ENCODE peak calls at places on chromosome 1, in nine cellular contexts. H is CD8-positive, alpha-beta memory T cell; D is heart right ventricle; U is colonic mucosa; Q is Panc1; J is tibial artery; G is PC-3; A is adrenal gland; Z is pancreas. O is an unnamed sample.

GRCh38 chr1:166980818-166981217 is 5.5 kb upstream of the ILDR2 start:
- DNase-seq in D (no peak), G (peak; percentile 15), U (no peak), H (no peak), Z (no peak), J (no peak), Q (no peak), A (no peak), O (no peak)

GRCh38 chr1:63621698-63622097 is 28.5 kb downstream of the PGM1 start:
- DNase-seq in Z (no peak), G (no peak), Q (no peak), J (no peak), U (no peak), D (peak; percentile 16), H (no peak), A (peak; percentile 30), O (no peak)

GRCh38 chr1:195820925-195821324 is 787.3 kb downstream of the KCNT2 start:
- DNase-seq in J (no peak), A (no peak), D (no peak), G (no peak), H (no peak), U (no peak), Z (no peak), Q (no peak), O (no peak)

GRCh38 chr1:175833502-175833901 is 90.1 kb upstream of the TNR start:
- DNase-seq in D (no peak), A (no peak), U (no peak), H (no peak), J (no peak), G (no peak), Q (no peak), Z (no peak), O (no peak)

GRCh38 chr1:81681570-81681969 is 119.2 kb upstream of the ADGRL2 start:
- DNase-seq in Z (no peak), H (no peak), A (no peak), Q (no peak), G (peak; percentile 87), U (no peak), J (no peak), D (no peak), O (no peak)

GRCh38 chr1:181551249-181551648 is 67.9 kb downstream of the CACNA1E start:
- DNase-seq in U (peak; percentile 37), Q (no peak), D (no peak), H (no peak), A (no peak), Z (no peak), J (no peak), G (no peak), O (no peak)

GRCh38 chr1:63693956-63694607 is 79.7 kb upstream of the ROR1 start:
- DNase-seq in U (no peak), D (no peak), G (peak; percentile 19), A (no peak), Z (no peak), Q (no peak), J (no peak), H (no peak), O (no peak)

GRCh38 chr1:32984090-32984828 is 19.6 kb upstream of the RNF19B start:
- DNase-seq in Q (no peak), D (no peak), Z (no peak), G (no peak), H (peak; percentile 23), A (no peak), J (no peak), U (no peak), O (no peak)

GRCh38 chr1:194717941-194718340 is 1531.5 kb upstream of the B3GALT2 start:
- DNase-seq in U (no peak), A (no peak), Q (no peak), J (no peak), G (no peak), H (no peak), D (no peak), Z (no peak), O (no peak)

GRCh38 chr1:153626929-153627796 is at the start of gene S100A13:
- DNase-seq in D (peak; percentile 84), Q (no peak), A (peak; percentile 93), Z (peak; percentile 91), U (peak; percentile 84), H (no peak), G (peak; percentile 97), J (peak; percentile 91), O (peak; percentile 95)

GRCh38 chr1:12251442-12251841 is 21.6 kb downstream of the VPS13D start:
- DNase-seq in A (no peak), J (no peak), D (no peak), G (no peak), H (no peak), Z (no peak), U (no peak), Q (no peak), O (peak; percentile 75)

GRCh38 chr1:207009945-207010344 is 22.6 kb downstream of the C1orf116 start:
- DNase-seq in A (no peak), J (no peak), U (no peak), Z (no peak), D (no peak), H (no peak), G (no peak), Q (no peak), O (no peak)

GRCh38 chr1:22453181-22453580 is 1.5 kb downstream of the ZBTB40 start:
- DNase-seq in J (no peak), D (no peak), U (no peak), G (no peak), A (no peak), Z (no peak), Q (no peak), H (no peak), O (no peak)

GRCh38 chr1:113467991-113468390 is 77.7 kb downstream of the MAGI3 start:
- DNase-seq in G (no peak), H (no peak), U (no peak), J (no peak), D (no peak), A (no peak), Z (no peak), Q (no peak), O (no peak)

GRCh38 chr1:70617728-70618127 is 206.7 kb downstream of the CTH start:
- DNase-seq in D (no peak), H (no peak), A (no peak), Z (no peak), G (no peak), J (no peak), U (no peak), Q (no peak), O (no peak)

GRCh38 chr1:163170331-163170730 is 32.4 kb downstream of the RGS5 start:
- DNase-seq in J (no peak), Q (no peak), A (no peak), H (no peak), Z (no peak), D (no peak), G (no peak), U (no peak), O (no peak)

GRCh38 chr1:193905288-193906085 is 719.1 kb upstream of the B3GALT2 start:
- DNase-seq in Q (no peak), U (no peak), D (no peak), Z (no peak), H (no peak), G (peak; percentile 40), A (no peak), J (no peak), O (no peak)

GRCh38 chr1:4599951-4600481 is 54.4 kb upstream of the AJAP1 start:
- DNase-seq in Q (no peak), Z (no peak), G (no peak), J (peak; percentile 52), U (no peak), A (no peak), D (no peak), H (no peak), O (peak; percentile 18)

GRCh38 chr1:170836146-170836545 is 99.2 kb upstream of the MROH9 start:
- DNase-seq in Q (no peak), H (no peak), G (no peak), U (no peak), A (no peak), Z (no peak), J (no peak), D (no peak), O (peak; percentile 78)

GRCh38 chr1:145956776-145957442 is 908 bp downstream of the LIX1L start:
- DNase-seq in D (peak; percentile 58), Z (no peak), G (no peak), J (peak; percentile 75), H (no peak), A (peak; percentile 84), U (no peak), Q (no peak), O (no peak)

DNA sequence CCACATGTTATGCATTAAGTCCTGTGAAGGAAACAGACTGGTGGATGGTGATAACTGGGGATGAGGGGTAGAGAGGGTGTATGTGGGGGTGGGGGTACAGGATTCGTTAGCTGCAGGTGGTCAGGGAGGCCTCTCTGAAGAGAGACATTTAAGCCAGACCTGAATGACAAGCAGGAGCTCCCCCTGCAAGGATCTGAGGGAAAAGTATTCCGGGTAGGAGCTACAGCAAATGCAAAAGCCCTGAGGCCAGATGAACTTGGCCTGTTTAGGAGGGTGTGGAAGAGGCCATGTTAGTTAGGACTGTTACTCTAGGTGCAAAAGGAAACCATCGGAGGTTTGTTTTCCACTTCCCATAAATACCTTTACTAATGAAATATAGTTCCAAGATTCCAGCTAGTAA is 9.9 kb downstream of the ARHGEF10L start:
- DNase-seq in G (no peak), H (no peak), J (no peak), A (no peak), Z (no peak), D (no peak), U (no peak), Q (no peak), O (no peak)
- H3K4me1 ChIP-seq in G (peaks cover 52% of the 10 kb centered on the region), H (no peaks in the 10 kb centered on the region), J (peaks cover 99% of the 10 kb centered on the region), A (peaks cover 25% of the 10 kb centered on the region), Z (no peaks in the 10 kb centered on the region), D (peaks cover 68% of the 10 kb centered on the region), U (peaks cover 9% of the 10 kb centered on the region), Q (peaks cover 12% of the 10 kb centered on the region), O (peaks cover 44% of the 10 kb centered on the region)

GRCh38 chr1:24414884-24415333 is 693 bp upstream of the NIPAL3 start:
- DNase-seq in G (no peak), A (no peak), D (no peak), Z (no peak), J (no peak), H (no peak), U (peak; percentile 56), Q (no peak), O (no peak)
- H3K4me1 ChIP-seq in G (peaks cover 76% of the 10 kb centered on the region), A (peaks cover 6% of the 10 kb centered on the region), D (peaks cover 27% of the 10 kb centered on the region), Z (peaks cover 41% of the 10 kb centered on the region), J (peaks cover 23% of the 10 kb centered on the region), H (peaks cover 52% of the 10 kb centered on the region), U (peaks cover 9% of the 10 kb centered on the region), Q (peaks cover 27% of the 10 kb centered on the region), O (peaks cover 57% of the 10 kb centered on the region)

GRCh38 chr1:27122652-27123051 is 32.3 kb downstream of the SLC9A1 start:
- DNase-seq in Q (peak; percentile 45), J (peak; percentile 86), D (peak; percentile 66), H (no peak), U (peak; percentile 94), G (peak; percentile 90), Z (no peak), A (peak; percentile 93), O (peak; percentile 92)
- H3K4me1 ChIP-seq in Q (peaks cover 9% of the 10 kb centered on the region), J (peaks cover 50% of the 10 kb centered on the region), D (peaks cover 51% of the 10 kb centered on the region), H (no peaks in the 10 kb centered on the region), U (no peaks in the 10 kb centered on the region), G (peaks cover 14% of the 10 kb centered on the region), Z (no peaks in the 10 kb centered on the region), A (peaks cover 27% of the 10 kb centered on the region), O (peaks cover 36% of the 10 kb centered on the region)

DNA sequence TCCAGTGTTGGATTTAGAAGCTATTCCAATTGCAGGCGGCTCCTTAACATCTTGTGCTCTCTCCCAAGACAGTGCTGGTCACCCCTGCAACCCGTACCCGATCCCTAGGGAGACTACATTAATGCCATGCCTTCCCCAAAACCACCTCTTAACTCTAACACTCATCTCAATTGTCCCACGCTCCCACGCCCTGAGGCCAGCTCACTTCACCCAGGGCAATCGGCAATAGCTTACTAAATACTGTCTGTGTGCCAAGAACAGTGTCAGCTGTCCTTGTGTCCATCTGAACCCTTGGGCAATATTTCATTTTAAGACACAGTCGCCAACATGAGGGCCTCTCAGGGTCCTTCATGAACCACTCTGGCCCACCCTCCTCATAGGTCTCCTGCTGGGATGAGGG is 13.9 kb downstream of the C1orf198 start:
- DNase-seq in D (no peak), J (no peak), Q (no peak), Z (no peak), U (no peak), H (no peak), G (no peak), A (no peak), O (no peak)
- H3K4me1 ChIP-seq in D (peaks cover 85% of the 10 kb centered on the region), J (peaks cover 84% of the 10 kb centered on the region), Q (peaks cover 47% of the 10 kb centered on the region), Z (peaks cover 12% of the 10 kb centered on the region), U (no peaks in the 10 kb centered on the region), H (no peaks in the 10 kb centered on the region), G (peaks cover 17% of the 10 kb centered on the region), A (peaks cover 10% of the 10 kb centered on the region), O (peaks cover 69% of the 10 kb centered on the region)